ENCODE peak calls at places on chromosome 11, in four cellular contexts. E is uterus, G is upper lobe of right lung, M is suprapubic skin. A is an unnamed sample.

GRCh38 chr11:11845066-11845465 is 3.3 kb downstream of the USP47 start:
- DNase-seq in E (no peak), G (no peak), M (no peak), A (no peak)

GRCh38 chr11:830295-831131 is 2.2 kb upstream of the CD151 start:
- DNase-seq in E (peak), G (peak), M (no peak), A (peak)

GRCh38 chr11:19433791-19434190 is 193.0 kb upstream of the E2F8 start:
- DNase-seq in E (no peak), G (no peak), M (no peak), A (no peak)

GRCh38 chr11:125289419-125290088 is 125.0 kb downstream of the PKNOX2 start:
- DNase-seq in E (no peak), G (no peak), M (no peak), A (no peak)

GRCh38 chr11:65574963-65575567 is 788 bp upstream of the EHBP1L1 start:
- DNase-seq in E (no peak), G (no peak), M (no peak), A (no peak)

GRCh38 chr11:20000393-20001134 is 159.7 kb downstream of the DBX1 start:
- DNase-seq in E (no peak), G (no peak), M (no peak), A (peak)

GRCh38 chr11:59212222-59212621 is 505 bp downstream of the MPEG1 start:
- DNase-seq in E (no peak), G (no peak), M (no peak), A (no peak)

GRCh38 chr11:196786-197731 is 4.2 kb downstream of the SCGB1C1 start:
- DNase-seq in E (no peak), G (peak), M (peak), A (peak)

GRCh38 chr11:47348859-47349258 is 3.6 kb downstream of the MYBPC3 start:
- DNase-seq in E (no peak), G (no peak), M (no peak), A (no peak)

GRCh38 chr11:66048525-66049313 is at the start of gene GAL3ST3:
- DNase-seq in E (no peak), G (no peak), M (no peak), A (no peak)

GRCh38 chr11:93248602-93249001 is 50.8 kb upstream of the SLC36A4 start:
- DNase-seq in E (no peak), G (no peak), M (no peak), A (no peak)

GRCh38 chr11:62930157-62930556 is 9.0 kb upstream of the CHRM1 start:
- DNase-seq in E (no peak), G (peak), M (no peak), A (no peak)

GRCh38 chr11:68036717-68037239 is 2.0 kb upstream of the TCIRG1 start:
- DNase-seq in E (no peak), G (peak), M (no peak), A (peak)
- TF ChIP-seq CTCF in E (no peak), G (no peak), M (no peak), A (no peak)

GRCh38 chr11:73379189-73379880 is 3.1 kb downstream of the RELT start:
- DNase-seq in E (no peak), G (peak), M (no peak), A (peak)
- H3K27ac ChIP-seq in E (no peak), G (no peak), M (no peak), A (no peak)

GRCh38 chr11:10457901-10458300 is 2.8 kb downstream of the AMPD3 start:
- DNase-seq in E (no peak), G (no peak), M (no peak), A (no peak)

GRCh38 chr11:10454506-10454901 is 560 bp upstream of the AMPD3 start:
- DNase-seq in E (no peak), G (no peak), M (no peak), A (no peak)

GRCh38 chr11:10456519-10456918 is 1.5 kb downstream of the AMPD3 start:
- DNase-seq in E (no peak), G (no peak), M (no peak), A (no peak)

GRCh38 chr11:10454902-10455631 is at the start of gene AMPD3:
- DNase-seq in E (peak), G (no peak), M (no peak), A (no peak)

DNA sequence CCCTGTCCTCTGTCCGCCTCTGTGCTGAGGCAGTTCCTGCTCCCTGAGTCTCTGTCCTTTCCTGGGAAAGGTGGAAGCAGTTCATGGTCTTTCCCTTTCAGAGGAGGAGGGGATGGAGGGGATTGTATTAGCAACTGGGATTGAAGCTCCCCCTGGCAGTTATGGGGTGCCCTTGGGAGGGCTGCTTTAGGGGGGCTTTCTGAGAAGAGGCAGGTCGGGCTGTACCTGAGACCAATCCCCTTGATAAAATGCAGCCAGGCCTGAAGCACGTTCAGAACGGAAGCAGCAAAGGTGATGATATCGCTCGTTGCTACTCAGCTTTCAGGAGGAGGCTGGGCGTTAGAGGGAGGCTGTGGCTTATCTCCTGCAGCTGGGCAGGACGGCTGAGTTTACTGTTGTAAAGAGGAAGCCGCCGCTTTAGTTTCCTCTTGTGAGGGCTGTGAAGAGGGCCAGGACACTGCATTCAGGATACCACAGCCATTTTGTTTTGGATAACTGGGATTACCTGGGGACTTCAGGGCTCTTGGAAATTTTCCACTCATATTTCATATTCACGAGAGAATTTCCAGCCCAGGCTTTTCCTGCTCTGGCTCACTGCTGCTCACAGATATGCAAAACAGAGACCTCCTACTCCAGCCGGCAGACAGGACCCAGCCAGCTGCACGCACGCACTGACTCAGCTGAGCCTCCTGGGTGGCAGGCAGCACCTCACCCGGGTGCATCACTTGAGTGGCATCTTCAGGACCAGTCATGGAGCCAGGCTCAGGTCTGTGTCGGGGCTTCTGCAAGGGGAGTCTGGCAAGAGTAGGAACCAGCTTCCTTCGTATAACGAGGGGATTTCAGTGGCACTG is 798 bp downstream of the AMPD3 start:
- DNase-seq in E (peak), G (no peak), M (no peak), A (peak)
- H3K4me3 ChIP-seq in E (no peak), G (peak), M (peak), A (peak)

DNA sequence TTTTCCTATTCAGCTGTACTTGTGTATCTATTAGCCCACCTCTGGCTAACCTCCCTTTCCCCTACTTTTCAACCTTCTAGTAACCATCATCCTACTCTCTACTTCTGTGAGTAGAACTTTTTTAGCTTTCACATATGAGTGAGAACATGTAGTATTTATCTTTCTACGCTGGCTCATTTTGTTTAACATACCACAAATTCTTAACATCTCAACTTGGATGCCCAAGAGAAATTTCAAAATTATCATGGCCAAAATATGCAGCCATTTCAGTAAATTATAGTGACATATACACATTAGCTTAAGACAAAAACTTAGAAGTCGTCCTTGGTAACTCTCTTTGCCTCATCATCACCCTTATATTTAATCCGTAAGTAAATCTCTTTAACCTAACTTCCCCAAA is 34.7 kb downstream of the LUZP2 start:
- DNase-seq in E (no peak), G (no peak), M (no peak), A (no peak)
- TF ChIP-seq CTCF in E (no peak), G (no peak), M (no peak), A (no peak)

GRCh38 chr11:69105431-69106123 is 50.2 kb upstream of the SMIM38 start:
- DNase-seq in E (no peak), G (no peak), M (no peak), A (no peak)
- H3K27ac ChIP-seq in E (no peak), G (no peak), M (no peak), A (no peak)

GRCh38 chr11:119108151-119108856 is 1.2 kb downstream of the C2CD2L start:
- DNase-seq in E (no peak), G (peak), M (no peak), A (peak)

GRCh38 chr11:119108857-119109221 is 1.7 kb downstream of the C2CD2L start:
- DNase-seq in E (no peak), G (no peak), M (no peak), A (no peak)

GRCh38 chr11:119111361-119111925 is 4.3 kb downstream of the C2CD2L start:
- DNase-seq in E (no peak), G (no peak), M (no peak), A (no peak)

GRCh38 chr11:119110439-119110838 is 3.3 kb downstream of the C2CD2L start:
- DNase-seq in E (no peak), G (no peak), M (no peak), A (no peak)

DNA sequence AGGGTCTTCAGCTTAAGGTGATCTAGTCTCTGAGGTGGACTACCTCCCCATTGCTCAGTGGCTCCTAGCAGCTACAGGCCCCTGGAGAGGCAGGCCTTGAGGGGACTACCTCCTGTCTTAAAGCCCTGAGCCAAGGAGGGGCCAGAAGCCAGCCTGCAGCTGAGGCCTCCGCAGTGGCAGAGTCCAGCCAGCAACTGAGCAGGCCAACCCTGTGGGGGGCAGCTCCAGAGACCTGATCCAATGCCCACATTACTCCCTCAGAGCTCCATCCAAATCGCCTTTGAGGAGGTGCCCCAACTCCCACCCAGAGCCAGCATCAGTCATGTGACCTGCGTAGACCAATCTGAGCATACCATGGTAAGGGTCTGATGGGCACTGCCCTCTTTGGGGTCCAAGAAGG is 2.7 kb downstream of the C2CD2L start:
- DNase-seq in E (no peak), G (no peak), M (no peak), A (no peak)
- H3K4me3 ChIP-seq in E (no peak), G (no peak), M (no peak), A (no peak)

GRCh38 chr11:2926611-2927492 is 2.4 kb downstream of the PHLDA2 start:
- DNase-seq in E (no peak), G (peak), M (no peak), A (peak)

GRCh38 chr11:2927493-2927800 is 1.8 kb downstream of the PHLDA2 start:
- DNase-seq in E (no peak), G (no peak), M (no peak), A (no peak)

GRCh38 chr11:2928605-2929510 is at the start of gene PHLDA2:
- DNase-seq in E (no peak), G (peak), M (no peak), A (peak)

GRCh38 chr11:2929511-2929879 is 275 bp upstream of the PHLDA2 start:
- DNase-seq in E (no peak), G (peak), M (no peak), A (peak)

DNA sequence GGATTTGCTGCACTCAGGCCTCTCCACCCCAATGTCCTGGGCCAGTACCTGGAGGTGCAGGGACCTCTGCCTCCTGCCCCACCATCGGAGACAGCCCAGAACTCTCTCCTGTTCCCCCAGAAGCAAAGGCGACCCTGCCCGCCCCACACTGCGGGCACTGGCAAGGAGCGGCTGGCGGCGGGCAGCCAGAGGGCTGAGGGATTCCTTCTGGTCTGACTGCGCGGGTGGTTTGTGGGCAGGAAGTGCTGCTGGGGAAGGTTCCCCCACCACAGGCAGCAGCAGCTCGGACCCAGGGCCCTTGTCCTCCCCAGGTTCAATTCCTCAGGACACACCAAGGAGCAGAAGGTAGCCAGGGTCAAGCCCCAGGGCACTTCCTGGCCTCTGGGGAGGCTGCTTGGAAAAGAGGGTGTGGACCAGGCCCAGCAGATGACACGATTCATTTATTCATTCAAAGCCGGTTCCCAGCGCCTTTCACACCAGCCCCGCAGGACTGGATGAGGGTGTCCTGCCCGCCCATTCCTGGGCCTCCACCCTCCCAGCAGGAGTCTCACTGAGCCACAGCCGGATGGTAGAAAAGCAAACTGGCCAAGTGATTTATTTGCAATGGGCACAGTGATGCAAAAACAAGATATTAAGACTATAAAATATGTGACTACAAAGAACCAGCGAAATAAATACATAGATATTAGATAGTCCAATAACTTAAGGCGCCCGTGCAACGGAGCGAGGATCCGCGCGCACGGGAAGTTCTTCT is 1.2 kb downstream of the PHLDA2 start:
- DNase-seq in E (no peak), G (peak), M (no peak), A (peak)
- TF ChIP-seq CTCF in E (no peak), G (no peak), M (no peak), A (no peak)

A was measured in lower lobe of right lung.